ENCODE peak calls at places on chromosome 14, in five cellular contexts. N is A549, G is K562, H is SK-N-SH, J is ovary. R is an unnamed sample. For H3K4me1, the result is how much of the 10 kb centered on the place peaks cover.

GRCh38 chr14:74609721-74610120 is 2.3 kb downstream of the LTBP2 start:
- DNase-seq in N (no peak), J (no peak), H (no peak), G (no peak), R (no peak)

GRCh38 chr14:99803106-99803437 is 9.9 kb downstream of the EML1 start:
- DNase-seq in J (no peak), G (no peak), N (no peak), H (no peak), R (no peak)

GRCh38 chr14:102668291-102668873 is 75.9 kb downstream of the RCOR1 start:
- DNase-seq in H (no peak), N (no peak), G (no peak), J (no peak), R (no peak)

GRCh38 chr14:63928744-63929174 is 76.0 kb downstream of the SYNE2 start:
- DNase-seq in J (no peak), N (no peak), H (peak), G (no peak), R (no peak)

GRCh38 chr14:22926316-22926715 is 2.9 kb downstream of the PRMT5 start:
- DNase-seq in H (no peak), N (no peak), G (no peak), J (no peak), R (no peak)

GRCh38 chr14:31583043-31583442 is 21.8 kb downstream of the NUBPL start:
- DNase-seq in J (no peak), H (peak), N (no peak), G (no peak), R (no peak)

GRCh38 chr14:105336477-105337287 is 22.1 kb downstream of the PACS2 start:
- DNase-seq in H (no peak), G (no peak), J (no peak), N (no peak), R (no peak)

GRCh38 chr14:37376944-37377609 is 179.3 kb downstream of the MIPOL1 start:
- DNase-seq in J (no peak), G (no peak), N (no peak), H (no peak), R (no peak)

GRCh38 chr14:74720526-74720925 is 7.6 kb downstream of the FCF1 start:
- DNase-seq in H (no peak), G (no peak), J (no peak), N (no peak), R (no peak)

GRCh38 chr14:75236897-75237296 is 41.7 kb upstream of the FOS start:
- DNase-seq in J (no peak), G (no peak), N (no peak), H (no peak), R (no peak)

GRCh38 chr14:86391085-86391484 is 861.1 kb downstream of the FLRT2 start:
- DNase-seq in H (no peak), N (no peak), J (no peak), G (no peak), R (no peak)

GRCh38 chr14:85523624-85524023 is 6.3 kb upstream of the FLRT2 start:
- DNase-seq in N (no peak), H (no peak), J (no peak), G (no peak), R (no peak)

GRCh38 chr14:60773558-60773957 is 39.0 kb downstream of the MNAT1 start:
- DNase-seq in N (no peak), G (no peak), J (no peak), H (no peak), R (no peak)

GRCh38 chr14:54667026-54667744 is 100.3 kb downstream of the SAMD4A start:
- DNase-seq in H (no peak), G (no peak), N (no peak), J (no peak), R (no peak)

GRCh38 chr14:54664961-54665360 is 98.0 kb downstream of the SAMD4A start:
- DNase-seq in J (no peak), G (no peak), N (no peak), H (no peak), R (no peak)

GRCh38 chr14:54667764-54668163 is 100.8 kb downstream of the SAMD4A start:
- DNase-seq in J (no peak), N (no peak), G (no peak), H (no peak), R (no peak)

GRCh38 chr14:54662491-54663116 is 95.7 kb downstream of the SAMD4A start:
- DNase-seq in G (no peak), H (no peak), J (no peak), N (no peak), R (no peak)

DNA sequence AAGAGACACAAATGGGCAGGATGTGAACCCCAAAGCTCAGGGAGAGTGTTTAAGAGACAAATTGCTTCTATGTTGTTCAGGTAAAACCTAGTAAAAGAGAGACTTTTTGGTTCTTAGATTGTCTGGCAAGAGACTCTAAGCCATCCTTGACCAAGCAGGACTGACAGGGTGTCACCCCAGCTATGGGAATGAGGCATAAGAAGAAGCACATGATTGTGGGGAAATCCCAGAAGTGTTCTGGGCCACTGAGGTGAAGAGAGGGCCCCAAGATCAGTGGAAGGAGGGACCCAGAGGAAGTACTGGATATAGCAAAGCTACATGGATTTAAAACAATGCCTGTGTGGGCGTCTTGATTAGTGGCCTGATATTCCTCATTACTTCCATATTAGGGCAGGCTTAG is 99.0 kb downstream of the SAMD4A start:
- DNase-seq in G (no peak), N (no peak), J (no peak), H (no peak), R (no peak)
- H3K27ac ChIP-seq in G (no peak), N (no peak), J (no peak), H (peak), R (peak)

GRCh38 chr14:71346685-71347084 is 439.4 kb downstream of the PCNX1 start:
- DNase-seq in J (no peak), N (no peak), H (no peak), G (no peak), R (no peak)
- TF ChIP-seq EP300 in J (no peak), N (no peak), H (no peak), G (no peak), R (no peak)

DNA sequence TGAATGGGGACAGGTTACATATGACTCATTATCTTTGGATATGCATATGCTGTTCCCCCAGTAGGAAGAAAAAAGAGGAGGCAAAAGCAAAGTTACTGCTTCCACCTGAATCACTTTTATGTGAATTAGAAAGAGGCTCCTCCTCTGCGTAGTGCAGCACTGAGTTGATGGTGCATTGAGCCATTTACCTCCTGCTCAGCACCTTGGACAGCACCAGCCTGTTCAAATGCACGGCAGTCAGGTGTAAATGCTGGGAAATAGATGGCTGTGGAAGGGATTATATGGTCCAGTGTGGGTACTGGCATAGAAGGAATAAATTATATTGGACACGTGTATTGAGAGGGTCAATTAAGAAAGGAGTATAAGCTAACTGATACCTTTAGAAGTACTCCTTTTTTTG is 541.9 kb upstream of the SEL1L start:
- DNase-seq in H (no peak), J (no peak), N (no peak), G (no peak), R (no peak)
- H3K4me1 ChIP-seq in H (under half), J (under half), N (under half), G (under half), R (under half)

GRCh38 chr14:103698380-103699260 is 16.6 kb downstream of the XRCC3 start:
- DNase-seq in G (no peak), N (no peak), J (no peak), H (no peak), R (no peak)
- H3K27ac ChIP-seq in G (no peak), N (no peak), J (no peak), H (no peak), R (peak)

DNA sequence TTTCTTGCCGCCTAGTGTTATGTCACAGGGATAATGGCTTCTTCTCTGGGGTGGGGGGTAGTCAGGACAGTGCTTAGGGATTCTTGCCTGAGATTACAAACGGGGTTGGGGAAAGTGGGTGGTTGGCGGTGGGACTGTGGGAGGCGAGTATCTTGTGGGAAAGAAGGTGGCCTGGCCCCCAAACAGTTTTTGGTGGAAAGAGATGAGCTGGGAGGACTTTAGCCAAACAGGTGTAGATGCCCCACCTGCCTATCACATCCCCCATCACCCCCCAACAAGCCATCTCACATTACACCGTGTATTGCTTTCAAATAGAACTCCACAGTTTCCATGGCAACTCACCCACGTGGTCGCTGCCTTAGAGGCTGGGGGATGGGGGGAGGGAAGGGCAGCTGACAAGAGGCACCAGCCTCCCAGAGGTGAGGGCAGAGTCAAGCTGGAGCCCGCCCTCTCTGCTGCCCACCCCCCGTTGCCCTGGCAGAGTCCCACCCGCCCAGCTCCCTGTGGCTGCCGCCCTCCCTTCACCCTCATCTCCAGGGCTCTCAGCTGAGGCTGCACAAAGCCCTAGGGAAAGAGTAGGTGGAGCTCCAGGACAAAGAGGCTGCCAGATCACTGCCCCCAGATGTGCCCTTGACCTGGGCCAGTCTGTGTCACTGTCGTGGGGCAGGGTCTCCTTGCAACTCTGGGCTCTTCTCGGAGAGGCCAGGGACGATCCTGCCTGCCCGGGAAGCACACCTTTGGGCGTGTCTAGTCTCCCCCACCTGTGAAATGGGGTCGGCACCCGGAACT is 98.3 kb downstream of the LRRC74A start:
- DNase-seq in J (peak), G (no peak), N (no peak), H (peak), R (no peak)
- TF ChIP-seq EP300 in J (no peak), G (no peak), N (no peak), H (no peak), R (no peak)

GRCh38 chr14:95491936-95492608 is 24.4 kb downstream of the SYNE3 start:
- DNase-seq in G (no peak), H (no peak), J (no peak), N (no peak), R (no peak)
- H3K4me1 ChIP-seq in G (under half), H (under half), J (under half), N (under half), R (under half)

DNA sequence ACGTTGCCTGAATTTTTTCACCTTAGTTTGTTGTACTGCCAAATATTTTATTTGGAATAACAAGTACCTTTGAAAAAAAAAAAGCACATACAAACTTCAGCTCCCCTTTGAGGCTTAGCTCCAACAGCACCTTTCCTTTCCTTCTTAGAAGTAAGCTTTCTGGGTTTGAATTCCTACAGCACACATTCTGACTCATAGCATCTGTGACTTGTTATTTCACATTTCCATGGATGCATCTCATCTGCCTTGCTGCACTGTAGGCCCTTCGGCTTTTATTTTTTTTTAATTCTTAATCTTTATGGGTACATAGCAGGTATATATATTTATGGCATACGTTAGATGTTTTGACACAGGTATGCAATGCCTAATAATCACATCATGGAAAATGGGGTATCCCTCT is 7.2 kb downstream of the LGALS3 start:
- DNase-seq in N (no peak), H (no peak), J (no peak), G (no peak), R (no peak)
- H3K27ac ChIP-seq in N (no peak), H (peak), J (peak), G (no peak), R (peak)

GRCh38 chr14:35374273-35374681 is 30.3 kb downstream of the NFKBIA start:
- DNase-seq in H (no peak), G (no peak), N (peak), J (peak), R (peak)
- TF ChIP-seq EP300 in H (no peak), G (no peak), N (peak), J (peak), R (peak)

GRCh38 chr14:68943107-68943506 is 36.0 kb downstream of the ACTN1 start:
- DNase-seq in H (no peak), N (no peak), G (no peak), J (no peak), R (no peak)

GRCh38 chr14:68945190-68945584 is 33.9 kb downstream of the ACTN1 start:
- DNase-seq in N (no peak), G (no peak), J (no peak), H (no peak), R (no peak)

GRCh38 chr14:68945585-68946289 is 33.4 kb downstream of the ACTN1 start:
- DNase-seq in J (no peak), N (no peak), G (no peak), H (no peak), R (no peak)

GRCh38 chr14:68942281-68943035 is 36.6 kb downstream of the ACTN1 start:
- DNase-seq in H (no peak), J (no peak), N (no peak), G (no peak), R (no peak)

GRCh38 chr14:68944162-68944561 is 34.9 kb downstream of the ACTN1 start:
- DNase-seq in N (no peak), H (no peak), J (no peak), G (no peak), R (no peak)
- H3K4me1 ChIP-seq in N (half or more), H (half or more), J (under half), G (under half), R (half or more)